ENCODE peak calls at places on chromosome 6, in five cellular contexts. N is stomach, P is HepG2, M is spleen, L is breast epithelium. S is an unnamed sample.

GRCh38 chr6:46329568-46329967 is 158.8 kb upstream of the ENPP5 start:
- DNase-seq in N (no peak), P (no peak), M (no peak), L (no peak), S (no peak)

GRCh38 chr6:104788400-104788799 is 71.3 kb downstream of the HACE1 start:
- DNase-seq in N (no peak), P (no peak), M (no peak), L (no peak), S (no peak)

GRCh38 chr6:141123084-141123483 is 1009.6 kb upstream of the GJE1 start:
- DNase-seq in N (no peak), P (no peak), M (no peak), L (no peak), S (no peak)

GRCh38 chr6:131548441-131548840 is 24.6 kb upstream of the ARG1 start:
- DNase-seq in N (no peak), P (no peak), M (no peak), L (no peak), S (no peak)

GRCh38 chr6:162907876-162908481 is 180.2 kb downstream of the PACRG start:
- DNase-seq in N (no peak), P (peak; percentile 7), M (no peak), L (no peak), S (no peak)

GRCh38 chr6:106446983-106447382 is 86.5 kb downstream of the CRYBG1 start:
- DNase-seq in N (no peak), P (no peak), M (no peak), L (no peak), S (no peak)

GRCh38 chr6:168880271-168880670 is 373.4 kb downstream of the THBS2 start:
- DNase-seq in N (no peak), P (no peak), M (no peak), L (no peak), S (no peak)

GRCh38 chr6:148251286-148251685 is 91.4 kb upstream of the SASH1 start:
- DNase-seq in N (no peak), P (peak; percentile 37), M (no peak), L (no peak), S (no peak)

GRCh38 chr6:118963003-118963402 is 28.0 kb upstream of the MCM9 start:
- DNase-seq in N (no peak), P (no peak), M (no peak), L (no peak), S (no peak)

GRCh38 chr6:154995241-154996162 is at the start of gene TIAM2:
- DNase-seq in N (no peak), P (no peak), M (no peak), L (no peak), S (no peak)

GRCh38 chr6:22785036-22785435 is 215.7 kb downstream of the HDGFL1 start:
- DNase-seq in N (no peak), P (no peak), M (no peak), L (no peak), S (no peak)

GRCh38 chr6:85923013-85923430 is 280.3 kb upstream of the SYNCRIP start:
- DNase-seq in N (no peak), P (peak; percentile 41), M (no peak), L (no peak), S (no peak)

GRCh38 chr6:134282816-134283215 is 35.1 kb downstream of the SGK1 start:
- DNase-seq in N (no peak), P (no peak), M (no peak), L (no peak), S (no peak)

GRCh38 chr6:163751032-163751525 is 336.6 kb downstream of the QKI start:
- DNase-seq in N (no peak), P (no peak), M (no peak), L (no peak), S (no peak)

GRCh38 chr6:170189236-170189635 is 101.6 kb downstream of the DLL1 start:
- DNase-seq in N (no peak), P (no peak), M (no peak), L (no peak), S (no peak)

GRCh38 chr6:151161363-151161762 is 78.4 kb upstream of the AKAP12 start:
- DNase-seq in N (no peak), P (no peak), M (no peak), L (no peak), S (no peak)

GRCh38 chr6:72651967-72652956 is 30.4 kb downstream of the KCNQ5 start:
- DNase-seq in N (no peak), P (no peak), M (no peak), L (no peak), S (no peak)

GRCh38 chr6:145137425-145137824 is 597.9 kb downstream of the EPM2A start:
- DNase-seq in N (no peak), P (peak; percentile 23), M (no peak), L (no peak), S (no peak)

GRCh38 chr6:133431031-133431430 is 189.9 kb downstream of the EYA4 start:
- DNase-seq in N (no peak), P (no peak), M (no peak), L (no peak), S (no peak)

GRCh38 chr6:134347916-134348805 is 30.2 kb upstream of the SGK1 start:
- DNase-seq in N (no peak), P (no peak), M (no peak), L (no peak), S (no peak)

GRCh38 chr6:42260424-42260888 is 42.8 kb upstream of the MRPS10 start:
- DNase-seq in N (no peak), P (peak; percentile 44), M (no peak), L (no peak), S (no peak)

GRCh38 chr6:168533428-168533827 is 92.4 kb downstream of the SMOC2 start:
- DNase-seq in N (peak; percentile 55), P (no peak), M (no peak), L (no peak), S (no peak)

GRCh38 chr6:2132416-2132815 is 113.0 kb downstream of the GMDS start:
- DNase-seq in N (no peak), P (no peak), M (no peak), L (no peak), S (no peak)

GRCh38 chr6:42239736-42240375 is 22.2 kb upstream of the MRPS10 start:
- DNase-seq in N (no peak), P (no peak), M (no peak), L (no peak), S (no peak)

GRCh38 chr6:42255050-42255449 is 37.4 kb upstream of the MRPS10 start:
- DNase-seq in N (no peak), P (no peak), M (no peak), L (no peak), S (no peak)

GRCh38 chr6:161338015-161338414 is 64.2 kb upstream of the AGPAT4 start:
- DNase-seq in N (no peak), P (no peak), M (no peak), L (no peak), S (no peak)

GRCh38 chr6:1635305-1636010 is 25.7 kb downstream of the FOXC1 start:
- DNase-seq in N (no peak), P (no peak), M (no peak), L (no peak), S (no peak)

DNA sequence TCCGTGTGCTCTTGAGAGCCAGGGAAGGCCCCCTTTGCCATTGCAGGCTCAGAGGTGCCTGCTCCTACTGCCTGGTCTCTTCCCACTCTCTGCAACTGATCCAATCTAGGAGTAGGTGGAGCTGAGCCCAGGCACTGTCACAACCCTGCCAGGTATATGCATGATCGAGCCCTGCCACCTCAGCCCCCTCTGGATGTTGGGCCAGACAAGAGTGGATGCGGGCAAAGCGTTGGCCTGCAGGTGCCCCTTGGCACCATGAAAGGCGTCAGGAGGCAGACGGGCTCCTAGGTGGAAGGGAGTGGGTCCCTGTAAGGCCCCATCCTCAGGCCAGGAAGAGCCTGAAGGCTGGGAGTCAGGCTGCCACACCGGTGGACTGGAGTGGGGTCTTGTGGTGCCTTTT is 5.9 kb upstream of the OR14J1 start:
- DNase-seq in N (no peak), P (no peak), M (no peak), L (no peak), S (no peak)
- H3K4me3 ChIP-seq in N (no peak overlapping the region), P (no peak overlapping the region), M (no peak overlapping the region), L (no peak overlapping the region), S (no peak overlapping the region)

GRCh38 chr6:38115633-38116022 is 296.1 kb downstream of the ZFAND3 start:
- DNase-seq in N (no peak), P (no peak), M (no peak), L (no peak), S (no peak)
- TF ChIP-seq POLR2A in N (no peak), P (no peak), M (no peak), L (no peak), S (no peak)

GRCh38 chr6:12118604-12119003 is 106.5 kb downstream of the HIVEP1 start:
- DNase-seq in N (no peak), P (no peak), M (no peak), L (no peak), S (no peak)

GRCh38 chr6:12116264-12116800 is 104.2 kb downstream of the HIVEP1 start:
- DNase-seq in N (no peak), P (no peak), M (no peak), L (no peak), S (no peak)

GRCh38 chr6:12115492-12115891 is 103.4 kb downstream of the HIVEP1 start:
- DNase-seq in N (no peak), P (no peak), M (no peak), L (no peak), S (no peak)

GRCh38 chr6:12116978-12117377 is 104.9 kb downstream of the HIVEP1 start:
- DNase-seq in N (no peak), P (no peak), M (no peak), L (no peak), S (no peak)

DNA sequence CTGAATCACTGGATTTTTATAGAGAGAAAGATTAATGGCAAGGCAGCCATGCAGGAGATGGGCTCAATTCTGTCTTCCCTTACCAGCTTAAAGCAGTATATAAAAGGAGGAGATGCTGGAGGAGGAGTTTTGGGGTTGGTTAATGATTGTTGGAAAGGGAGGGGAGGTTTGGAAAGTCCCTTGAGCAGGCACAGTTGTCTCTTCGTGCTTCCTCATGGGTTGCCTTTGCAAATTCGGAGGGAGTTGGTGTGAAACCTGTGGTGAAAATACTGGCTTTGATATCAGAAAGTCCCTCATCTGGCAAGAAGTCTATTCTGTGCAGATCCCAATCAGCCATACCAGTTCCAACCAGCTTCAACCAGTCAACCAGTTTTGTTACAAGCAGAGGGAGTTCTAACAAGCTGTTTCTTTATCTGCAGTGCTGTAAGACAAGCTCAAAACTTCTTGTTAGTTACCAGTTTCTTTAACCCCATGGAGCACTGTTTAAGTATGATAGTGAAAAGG is 107.0 kb downstream of the HIVEP1 start:
- DNase-seq in N (no peak), P (no peak), M (no peak), L (no peak), S (no peak)
- TF ChIP-seq POLR2AphosphoS5 in N (no peak), P (no peak), M (no peak), L (no peak), S (no peak)

GRCh38 chr6:11445146-11445545 is 92.4 kb upstream of the TMEM170B start:
- DNase-seq in N (no peak), P (no peak), M (no peak), L (no peak), S (no peak)

GRCh38 chr6:11448038-11448437 is 89.5 kb upstream of the TMEM170B start:
- DNase-seq in N (no peak), P (no peak), M (no peak), L (no peak), S (no peak)

GRCh38 chr6:11447265-11447664 is 90.3 kb upstream of the TMEM170B start:
- DNase-seq in N (no peak), P (no peak), M (no peak), L (no peak), S (no peak)

DNA sequence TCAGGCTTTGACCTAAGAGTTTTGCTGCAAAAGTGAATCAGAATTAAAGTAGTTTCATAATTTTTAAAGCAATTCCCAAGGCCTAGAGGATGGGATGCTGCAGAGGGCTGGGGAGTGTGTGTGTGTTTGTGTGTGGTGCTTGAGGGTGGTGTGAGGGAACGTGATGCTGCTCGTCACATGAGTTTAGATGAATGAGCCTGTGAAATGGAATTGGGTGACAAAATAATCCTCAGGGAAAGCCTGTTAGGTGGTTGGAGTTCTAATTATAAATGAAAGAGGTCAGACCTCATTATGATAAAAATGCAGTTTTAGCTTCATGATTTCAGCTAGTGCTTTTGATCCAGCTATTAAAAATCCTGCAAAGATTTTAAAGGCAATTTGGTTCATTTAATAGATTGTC is 87.5 kb upstream of the TMEM170B start:
- DNase-seq in N (no peak), P (no peak), M (no peak), L (no peak), S (no peak)
- H3K4me3 ChIP-seq in N (no peak overlapping the region), P (no peak overlapping the region), M (no peak overlapping the region), L (no peak overlapping the region), S (no peak overlapping the region)